ENCODE peak calls at places on chromosomes 12 and 14, in nine cellular contexts. One of them, this sample, is unnamed.

GRCh38 chr12:52314511-52314910 is 6.7 kb downstream of the KRT83 start:
- DNase-seq in HepG2: no peak
- DNase-seq in T-helper 1 cell: no peak
- DNase-seq in NCI-H1417: no peak
- DNase-seq in stimulated activated CD4-positive, alpha-beta T cell treated with anti-CD3 and anti-CD28 coated beads, Interleukin-2, amount 100 ng/mL, for 48 hours: no peak
- DNase-seq in thoracic aorta: no peak
- DNase-seq in AG09309: no peak
- DNase-seq in mammary epithelial cell: no peak
- DNase-seq in H54: no peak
- DNase-seq in this sample: no peak

GRCh38 chr12:124391340-124392261 is 96.7 kb downstream of the RFLNA start:
- DNase-seq in H54: no peak
- DNase-seq in mammary epithelial cell: no peak
- DNase-seq in thoracic aorta: no peak
- DNase-seq in AG09309: no peak
- DNase-seq in HepG2: no peak
- DNase-seq in T-helper 1 cell: no peak
- DNase-seq in stimulated activated CD4-positive, alpha-beta T cell treated with anti-CD3 and anti-CD28 coated beads, Interleukin-2, amount 100 ng/mL, for 48 hours: peak
- DNase-seq in NCI-H1417: peak
- DNase-seq in this sample: peak

GRCh38 chr12:116302200-116303075 is 24.9 kb upstream of the MED13L start:
- DNase-seq in mammary epithelial cell: no peak
- DNase-seq in H54: no peak
- DNase-seq in stimulated activated CD4-positive, alpha-beta T cell treated with anti-CD3 and anti-CD28 coated beads, Interleukin-2, amount 100 ng/mL, for 48 hours: no peak
- DNase-seq in thoracic aorta: no peak
- DNase-seq in AG09309: no peak
- DNase-seq in HepG2: no peak
- DNase-seq in NCI-H1417: no peak
- DNase-seq in T-helper 1 cell: no peak
- DNase-seq in this sample: no peak

GRCh38 chr12:60494249-60494648 is 898.4 kb downstream of the SLC16A7 start:
- DNase-seq in thoracic aorta: no peak
- DNase-seq in stimulated activated CD4-positive, alpha-beta T cell treated with anti-CD3 and anti-CD28 coated beads, Interleukin-2, amount 100 ng/mL, for 48 hours: no peak
- DNase-seq in HepG2: peak
- DNase-seq in NCI-H1417: peak
- DNase-seq in AG09309: peak
- DNase-seq in mammary epithelial cell: peak
- DNase-seq in T-helper 1 cell: no peak
- DNase-seq in H54: no peak
- DNase-seq in this sample: peak

GRCh38 chr12:110794623-110795280 is 52.0 kb upstream of the CCDC63 start:
- DNase-seq in stimulated activated CD4-positive, alpha-beta T cell treated with anti-CD3 and anti-CD28 coated beads, Interleukin-2, amount 100 ng/mL, for 48 hours: no peak
- DNase-seq in thoracic aorta: no peak
- DNase-seq in mammary epithelial cell: peak
- DNase-seq in NCI-H1417: no peak
- DNase-seq in T-helper 1 cell: no peak
- DNase-seq in HepG2: no peak
- DNase-seq in AG09309: no peak
- DNase-seq in H54: no peak
- DNase-seq in this sample: no peak

GRCh38 chr12:63354919-63355318 is 203.9 kb upstream of the AVPR1A start:
- DNase-seq in mammary epithelial cell: no peak
- DNase-seq in thoracic aorta: no peak
- DNase-seq in H54: no peak
- DNase-seq in AG09309: no peak
- DNase-seq in HepG2: no peak
- DNase-seq in NCI-H1417: no peak
- DNase-seq in stimulated activated CD4-positive, alpha-beta T cell treated with anti-CD3 and anti-CD28 coated beads, Interleukin-2, amount 100 ng/mL, for 48 hours: no peak
- DNase-seq in T-helper 1 cell: no peak
- DNase-seq in this sample: peak

GRCh38 chr12:118714051-118714460 is 267.3 kb upstream of the SRRM4 start:
- DNase-seq in H54: peak
- DNase-seq in AG09309: no peak
- DNase-seq in HepG2: peak
- DNase-seq in thoracic aorta: no peak
- DNase-seq in NCI-H1417: peak
- DNase-seq in stimulated activated CD4-positive, alpha-beta T cell treated with anti-CD3 and anti-CD28 coated beads, Interleukin-2, amount 100 ng/mL, for 48 hours: peak
- DNase-seq in T-helper 1 cell: no peak
- DNase-seq in mammary epithelial cell: no peak
- DNase-seq in this sample: no peak

GRCh38 chr12:56104109-56104814 is at the start of gene PA2G4:
- DNase-seq in AG09309: peak
- DNase-seq in NCI-H1417: peak
- DNase-seq in T-helper 1 cell: peak
- DNase-seq in mammary epithelial cell: peak
- DNase-seq in stimulated activated CD4-positive, alpha-beta T cell treated with anti-CD3 and anti-CD28 coated beads, Interleukin-2, amount 100 ng/mL, for 48 hours: peak
- DNase-seq in thoracic aorta: peak
- DNase-seq in H54: peak
- DNase-seq in HepG2: peak
- DNase-seq in this sample: peak

GRCh38 chr12:128138125-128138524 is 128.8 kb upstream of the TMEM132C start:
- DNase-seq in T-helper 1 cell: no peak
- DNase-seq in NCI-H1417: no peak
- DNase-seq in stimulated activated CD4-positive, alpha-beta T cell treated with anti-CD3 and anti-CD28 coated beads, Interleukin-2, amount 100 ng/mL, for 48 hours: no peak
- DNase-seq in AG09309: no peak
- DNase-seq in thoracic aorta: no peak
- DNase-seq in HepG2: no peak
- DNase-seq in H54: no peak
- DNase-seq in mammary epithelial cell: no peak
- DNase-seq in this sample: no peak

GRCh38 chr12:53098982-53099651 is 1.6 kb downstream of the IGFBP6 start:
- DNase-seq in T-helper 1 cell: peak
- DNase-seq in AG09309: peak
- DNase-seq in mammary epithelial cell: peak
- DNase-seq in H54: peak
- DNase-seq in stimulated activated CD4-positive, alpha-beta T cell treated with anti-CD3 and anti-CD28 coated beads, Interleukin-2, amount 100 ng/mL, for 48 hours: peak
- DNase-seq in NCI-H1417: peak
- DNase-seq in HepG2: peak
- DNase-seq in thoracic aorta: peak
- DNase-seq in this sample: peak

GRCh38 chr12:106780010-106780625 is 5.6 kb downstream of the RIC8B start:
- DNase-seq in mammary epithelial cell: peak
- DNase-seq in thoracic aorta: no peak
- DNase-seq in NCI-H1417: peak
- DNase-seq in stimulated activated CD4-positive, alpha-beta T cell treated with anti-CD3 and anti-CD28 coated beads, Interleukin-2, amount 100 ng/mL, for 48 hours: no peak
- DNase-seq in T-helper 1 cell: no peak
- DNase-seq in H54: no peak
- DNase-seq in HepG2: no peak
- DNase-seq in AG09309: no peak
- DNase-seq in this sample: peak

GRCh38 chr14:58690801-58691516 is 53.2 kb downstream of the DACT1 start:
- DNase-seq in H54: no peak
- DNase-seq in T-helper 1 cell: no peak
- DNase-seq in HepG2: no peak
- DNase-seq in NCI-H1417: peak
- DNase-seq in AG09309: no peak
- DNase-seq in stimulated activated CD4-positive, alpha-beta T cell treated with anti-CD3 and anti-CD28 coated beads, Interleukin-2, amount 100 ng/mL, for 48 hours: no peak
- DNase-seq in thoracic aorta: no peak
- DNase-seq in mammary epithelial cell: no peak
- DNase-seq in this sample: no peak

GRCh38 chr12:9669534-9669933 is at the start of gene CLEC2D:
- DNase-seq in thoracic aorta: no peak
- DNase-seq in H54: no peak
- DNase-seq in T-helper 1 cell: no peak
- DNase-seq in NCI-H1417: no peak
- DNase-seq in stimulated activated CD4-positive, alpha-beta T cell treated with anti-CD3 and anti-CD28 coated beads, Interleukin-2, amount 100 ng/mL, for 48 hours: no peak
- DNase-seq in AG09309: no peak
- DNase-seq in HepG2: no peak
- DNase-seq in mammary epithelial cell: no peak
- DNase-seq in this sample: no peak

GRCh38 chr12:102879144-102879763 is 37.8 kb downstream of the PAH start:
- DNase-seq in H54: peak
- DNase-seq in NCI-H1417: peak
- DNase-seq in stimulated activated CD4-positive, alpha-beta T cell treated with anti-CD3 and anti-CD28 coated beads, Interleukin-2, amount 100 ng/mL, for 48 hours: no peak
- DNase-seq in AG09309: peak
- DNase-seq in T-helper 1 cell: no peak
- DNase-seq in mammary epithelial cell: peak
- DNase-seq in thoracic aorta: no peak
- DNase-seq in HepG2: no peak
- DNase-seq in this sample: peak

GRCh38 chr12:50174971-50175715 is 8.0 kb upstream of the CERS5 start:
- DNase-seq in mammary epithelial cell: no peak
- DNase-seq in T-helper 1 cell: no peak
- DNase-seq in stimulated activated CD4-positive, alpha-beta T cell treated with anti-CD3 and anti-CD28 coated beads, Interleukin-2, amount 100 ng/mL, for 48 hours: no peak
- DNase-seq in HepG2: peak
- DNase-seq in AG09309: peak
- DNase-seq in NCI-H1417: peak
- DNase-seq in H54: no peak
- DNase-seq in thoracic aorta: no peak
- DNase-seq in this sample: peak

GRCh38 chr12:12172106-12172511 is 94.7 kb downstream of the LRP6 start:
- DNase-seq in HepG2: no peak
- DNase-seq in AG09309: peak
- DNase-seq in T-helper 1 cell: no peak
- DNase-seq in NCI-H1417: peak
- DNase-seq in H54: no peak
- DNase-seq in stimulated activated CD4-positive, alpha-beta T cell treated with anti-CD3 and anti-CD28 coated beads, Interleukin-2, amount 100 ng/mL, for 48 hours: peak
- DNase-seq in thoracic aorta: no peak
- DNase-seq in mammary epithelial cell: peak
- DNase-seq in this sample: peak

GRCh38 chr12:12582895-12583303 is 20.2 kb upstream of the DUSP16 start:
- DNase-seq in mammary epithelial cell: peak
- DNase-seq in HepG2: peak
- DNase-seq in stimulated activated CD4-positive, alpha-beta T cell treated with anti-CD3 and anti-CD28 coated beads, Interleukin-2, amount 100 ng/mL, for 48 hours: peak
- DNase-seq in T-helper 1 cell: no peak
- DNase-seq in AG09309: peak
- DNase-seq in thoracic aorta: no peak
- DNase-seq in NCI-H1417: no peak
- DNase-seq in H54: no peak
- DNase-seq in this sample: peak

GRCh38 chr14:96421236-96421635 is 29.3 kb downstream of the AK7 start:
- DNase-seq in H54: no peak
- DNase-seq in HepG2: no peak
- DNase-seq in NCI-H1417: no peak
- DNase-seq in thoracic aorta: no peak
- DNase-seq in AG09309: no peak
- DNase-seq in stimulated activated CD4-positive, alpha-beta T cell treated with anti-CD3 and anti-CD28 coated beads, Interleukin-2, amount 100 ng/mL, for 48 hours: no peak
- DNase-seq in T-helper 1 cell: no peak
- DNase-seq in mammary epithelial cell: no peak
- DNase-seq in this sample: no peak

GRCh38 chr12:88781909-88782308 is 201.6 kb upstream of the KITLG start:
- DNase-seq in mammary epithelial cell: peak
- DNase-seq in T-helper 1 cell: no peak
- DNase-seq in H54: no peak
- DNase-seq in AG09309: no peak
- DNase-seq in thoracic aorta: no peak
- DNase-seq in HepG2: no peak
- DNase-seq in stimulated activated CD4-positive, alpha-beta T cell treated with anti-CD3 and anti-CD28 coated beads, Interleukin-2, amount 100 ng/mL, for 48 hours: no peak
- DNase-seq in NCI-H1417: peak
- DNase-seq in this sample: peak

GRCh38 chr14:73997108-73997943 is 21.8 kb downstream of the ENTPD5 start:
- DNase-seq in AG09309: no peak
- DNase-seq in HepG2: peak
- DNase-seq in stimulated activated CD4-positive, alpha-beta T cell treated with anti-CD3 and anti-CD28 coated beads, Interleukin-2, amount 100 ng/mL, for 48 hours: no peak
- DNase-seq in T-helper 1 cell: no peak
- DNase-seq in NCI-H1417: no peak
- DNase-seq in H54: no peak
- DNase-seq in thoracic aorta: no peak
- DNase-seq in mammary epithelial cell: no peak
- DNase-seq in this sample: no peak

GRCh38 chr14:63504628-63505027 is 38.5 kb downstream of the PPP2R5E start:
- DNase-seq in NCI-H1417: no peak
- DNase-seq in mammary epithelial cell: peak
- DNase-seq in H54: no peak
- DNase-seq in T-helper 1 cell: no peak
- DNase-seq in stimulated activated CD4-positive, alpha-beta T cell treated with anti-CD3 and anti-CD28 coated beads, Interleukin-2, amount 100 ng/mL, for 48 hours: no peak
- DNase-seq in thoracic aorta: no peak
- DNase-seq in HepG2: no peak
- DNase-seq in AG09309: no peak
- DNase-seq in this sample: peak

GRCh38 chr12:11987906-11988305 is 82.8 kb upstream of the BCL2L14 start:
- DNase-seq in thoracic aorta: no peak
- DNase-seq in AG09309: no peak
- DNase-seq in stimulated activated CD4-positive, alpha-beta T cell treated with anti-CD3 and anti-CD28 coated beads, Interleukin-2, amount 100 ng/mL, for 48 hours: no peak
- DNase-seq in mammary epithelial cell: no peak
- DNase-seq in HepG2: no peak
- DNase-seq in T-helper 1 cell: no peak
- DNase-seq in NCI-H1417: no peak
- DNase-seq in H54: no peak
- DNase-seq in this sample: no peak

GRCh38 chr12:108369736-108370396 is 30.8 kb upstream of the CMKLR1 start:
- DNase-seq in AG09309: no peak
- DNase-seq in H54: no peak
- DNase-seq in stimulated activated CD4-positive, alpha-beta T cell treated with anti-CD3 and anti-CD28 coated beads, Interleukin-2, amount 100 ng/mL, for 48 hours: no peak
- DNase-seq in T-helper 1 cell: no peak
- DNase-seq in HepG2: no peak
- DNase-seq in NCI-H1417: no peak
- DNase-seq in thoracic aorta: no peak
- DNase-seq in mammary epithelial cell: no peak
- DNase-seq in this sample: no peak

GRCh38 chr12:98820005-98820404 is 174.9 kb downstream of the APAF1 start:
- DNase-seq in HepG2: no peak
- DNase-seq in thoracic aorta: no peak
- DNase-seq in stimulated activated CD4-positive, alpha-beta T cell treated with anti-CD3 and anti-CD28 coated beads, Interleukin-2, amount 100 ng/mL, for 48 hours: no peak
- DNase-seq in AG09309: no peak
- DNase-seq in mammary epithelial cell: no peak
- DNase-seq in H54: no peak
- DNase-seq in NCI-H1417: no peak
- DNase-seq in T-helper 1 cell: no peak
- DNase-seq in this sample: no peak

GRCh38 chr12:131751335-131751734 is 40.4 kb downstream of the SFSWAP start:
- DNase-seq in AG09309: no peak
- DNase-seq in thoracic aorta: no peak
- DNase-seq in HepG2: no peak
- DNase-seq in NCI-H1417: no peak
- DNase-seq in mammary epithelial cell: no peak
- DNase-seq in H54: no peak
- DNase-seq in T-helper 1 cell: no peak
- DNase-seq in stimulated activated CD4-positive, alpha-beta T cell treated with anti-CD3 and anti-CD28 coated beads, Interleukin-2, amount 100 ng/mL, for 48 hours: no peak
- DNase-seq in this sample: no peak

GRCh38 chr14:65250162-65250495 is 147.8 kb upstream of the MAX start:
- DNase-seq in stimulated activated CD4-positive, alpha-beta T cell treated with anti-CD3 and anti-CD28 coated beads, Interleukin-2, amount 100 ng/mL, for 48 hours: no peak
- DNase-seq in mammary epithelial cell: no peak
- DNase-seq in H54: no peak
- DNase-seq in AG09309: no peak
- DNase-seq in NCI-H1417: no peak
- DNase-seq in T-helper 1 cell: no peak
- DNase-seq in HepG2: no peak
- DNase-seq in thoracic aorta: no peak
- DNase-seq in this sample: no peak

GRCh38 chr14:90596733-90597132 is 199.9 kb downstream of the CALM1 start:
- DNase-seq in T-helper 1 cell: no peak
- DNase-seq in NCI-H1417: no peak
- DNase-seq in thoracic aorta: no peak
- DNase-seq in mammary epithelial cell: no peak
- DNase-seq in AG09309: no peak
- DNase-seq in HepG2: no peak
- DNase-seq in H54: no peak
- DNase-seq in stimulated activated CD4-positive, alpha-beta T cell treated with anti-CD3 and anti-CD28 coated beads, Interleukin-2, amount 100 ng/mL, for 48 hours: no peak
- DNase-seq in this sample: no peak

GRCh38 chr14:48805315-48805714 is 780.9 kb downstream of the RPS29 start:
- DNase-seq in NCI-H1417: peak
- DNase-seq in thoracic aorta: no peak
- DNase-seq in T-helper 1 cell: no peak
- DNase-seq in mammary epithelial cell: no peak
- DNase-seq in HepG2: peak
- DNase-seq in stimulated activated CD4-positive, alpha-beta T cell treated with anti-CD3 and anti-CD28 coated beads, Interleukin-2, amount 100 ng/mL, for 48 hours: no peak
- DNase-seq in AG09309: no peak
- DNase-seq in H54: no peak
- DNase-seq in this sample: no peak

GRCh38 chr12:84315926-84316325 is 596.7 kb downstream of the SLC6A15 start:
- DNase-seq in thoracic aorta: no peak
- DNase-seq in NCI-H1417: no peak
- DNase-seq in AG09309: no peak
- DNase-seq in mammary epithelial cell: no peak
- DNase-seq in HepG2: no peak
- DNase-seq in stimulated activated CD4-positive, alpha-beta T cell treated with anti-CD3 and anti-CD28 coated beads, Interleukin-2, amount 100 ng/mL, for 48 hours: no peak
- DNase-seq in H54: no peak
- DNase-seq in T-helper 1 cell: no peak
- DNase-seq in this sample: no peak

GRCh38 chr14:100105357-100106169 is 40.3 kb downstream of the EVL start:
- DNase-seq in AG09309: no peak
- DNase-seq in H54: no peak
- DNase-seq in HepG2: no peak
- DNase-seq in T-helper 1 cell: no peak
- DNase-seq in NCI-H1417: no peak
- DNase-seq in mammary epithelial cell: no peak
- DNase-seq in thoracic aorta: no peak
- DNase-seq in stimulated activated CD4-positive, alpha-beta T cell treated with anti-CD3 and anti-CD28 coated beads, Interleukin-2, amount 100 ng/mL, for 48 hours: no peak
- DNase-seq in this sample: no peak

GRCh38 chr14:79166171-79166570 is 996.0 kb downstream of the NRXN3 start:
- DNase-seq in T-helper 1 cell: no peak
- DNase-seq in mammary epithelial cell: no peak
- DNase-seq in thoracic aorta: no peak
- DNase-seq in stimulated activated CD4-positive, alpha-beta T cell treated with anti-CD3 and anti-CD28 coated beads, Interleukin-2, amount 100 ng/mL, for 48 hours: no peak
- DNase-seq in NCI-H1417: no peak
- DNase-seq in HepG2: no peak
- DNase-seq in AG09309: no peak
- DNase-seq in H54: no peak
- DNase-seq in this sample: no peak